ENCODE peak calls at places on chromosomes 13 and 19, in six cellular contexts. N is MM.1S; D is GM23248; K is effector memory CD4-positive, alpha-beta T cell; L is lower leg skin; I is right cardiac atrium. Q is an unnamed sample.

GRCh38 chr13:64672751-64673150 is 2557.4 kb downstream of the PCDH9 start:
- DNase-seq in N (no peak), D (no peak), K (no peak), L (no peak), I (no peak), Q (no peak)

GRCh38 chr13:45416521-45417125 is 1.6 kb downstream of the SLC25A30 start:
- DNase-seq in N (no peak), D (no peak), K (no peak), L (no peak), I (no peak), Q (no peak)

GRCh38 chr13:26558074-26558805 is 757 bp downstream of the WASF3 start:
- DNase-seq in N (no peak), D (peak), K (no peak), L (peak), I (peak), Q (peak)

GRCh38 chr13:40130871-40131636 is 475.6 kb downstream of the COG6 start:
- DNase-seq in N (no peak), D (peak), K (no peak), L (no peak), I (no peak), Q (no peak)

GRCh38 chr19:34480971-34481821 is at the start of gene WTIP:
- DNase-seq in N (no peak), D (peak), K (no peak), L (peak), I (peak), Q (peak)

GRCh38 chr13:66489586-66489985 is 740.5 kb downstream of the PCDH9 start:
- DNase-seq in N (no peak), D (no peak), K (no peak), L (no peak), I (no peak), Q (no peak)

GRCh38 chr13:35699805-35700204 is 223.3 kb upstream of the MAB21L1 start:
- DNase-seq in N (no peak), D (peak), K (no peak), L (peak), I (no peak), Q (no peak)

GRCh38 chr19:45607071-45608029 is 5.3 kb upstream of the GPR4 start:
- DNase-seq in N (no peak), D (peak), K (peak), L (peak), I (peak), Q (peak)

GRCh38 chr19:58097783-58098681 is at the start of gene ZSCAN18:
- DNase-seq in N (no peak), D (peak), K (peak), L (peak), I (peak), Q (peak)

GRCh38 chr13:89455741-89456140 is 1784.6 kb downstream of the SLITRK5 start:
- DNase-seq in N (no peak), D (no peak), K (no peak), L (no peak), I (no peak), Q (no peak)

GRCh38 chr13:100789968-100790367 is 115.4 kb upstream of the TMTC4 start:
- DNase-seq in N (peak), D (peak), K (no peak), L (no peak), I (no peak), Q (no peak)

GRCh38 chr19:3049089-3049488 is 13.2 kb downstream of the TLE5 start:
- DNase-seq in N (no peak), D (no peak), K (no peak), L (no peak), I (no peak), Q (no peak)

GRCh38 chr13:39483326-39483725 is 119.7 kb downstream of the LHFPL6 start:
- DNase-seq in N (no peak), D (peak), K (no peak), L (no peak), I (no peak), Q (no peak)

GRCh38 chr19:19911150-19911549 is 10.4 kb downstream of the ZNF93 start:
- DNase-seq in N (no peak), D (peak), K (no peak), L (no peak), I (no peak), Q (no peak)

GRCh38 chr19:41205995-41206394 is 13.0 kb downstream of the CYP2S1 start:
- DNase-seq in N (no peak), D (peak), K (no peak), L (no peak), I (no peak), Q (no peak)

GRCh38 chr19:30693179-30693578 is 321.0 kb downstream of the ZNF536 start:
- DNase-seq in N (no peak), D (no peak), K (no peak), L (no peak), I (no peak), Q (no peak)

GRCh38 chr13:102142473-102142826 is 259.4 kb downstream of the FGF14 start:
- DNase-seq in N (no peak), D (no peak), K (no peak), L (no peak), I (no peak), Q (no peak)

GRCh38 chr13:25489238-25489637 is 117.5 kb downstream of the ATP8A2 start:
- DNase-seq in N (no peak), D (peak), K (no peak), L (no peak), I (no peak), Q (no peak)

GRCh38 chr13:44280461-44280860 is 93.2 kb upstream of the SERP2 start:
- DNase-seq in N (no peak), D (peak), K (no peak), L (peak), I (no peak), Q (no peak)

GRCh38 chr13:90321281-90321931 is 1026.1 kb upstream of the MIR17HG start:
- DNase-seq in N (no peak), D (no peak), K (no peak), L (no peak), I (no peak), Q (no peak)

GRCh38 chr13:71865858-71866172 is 1.2 kb downstream of the DACH1 start:
- DNase-seq in N (no peak), D (no peak), K (no peak), L (no peak), I (no peak), Q (peak)
- H3K4me3 ChIP-seq in N (peak), D (peak), K (no peak), L (peak), I (peak), Q (peak)

GRCh38 chr13:51342706-51343105 is 3.2 kb downstream of the SERPINE3 start:
- DNase-seq in N (no peak), D (peak), K (no peak), L (no peak), I (no peak), Q (no peak)
- H3K4me3 ChIP-seq in N (no peak), D (no peak), K (no peak), L (no peak), I (no peak), Q (no peak)

GRCh38 chr19:53965091-53965490 is 2.4 kb downstream of the CACNG8 start:
- DNase-seq in N (no peak), D (no peak), K (no peak), L (no peak), I (no peak), Q (no peak)
- H3K4me3 ChIP-seq in N (peak), D (no peak), K (no peak), L (no peak), I (peak), Q (peak)

DNA sequence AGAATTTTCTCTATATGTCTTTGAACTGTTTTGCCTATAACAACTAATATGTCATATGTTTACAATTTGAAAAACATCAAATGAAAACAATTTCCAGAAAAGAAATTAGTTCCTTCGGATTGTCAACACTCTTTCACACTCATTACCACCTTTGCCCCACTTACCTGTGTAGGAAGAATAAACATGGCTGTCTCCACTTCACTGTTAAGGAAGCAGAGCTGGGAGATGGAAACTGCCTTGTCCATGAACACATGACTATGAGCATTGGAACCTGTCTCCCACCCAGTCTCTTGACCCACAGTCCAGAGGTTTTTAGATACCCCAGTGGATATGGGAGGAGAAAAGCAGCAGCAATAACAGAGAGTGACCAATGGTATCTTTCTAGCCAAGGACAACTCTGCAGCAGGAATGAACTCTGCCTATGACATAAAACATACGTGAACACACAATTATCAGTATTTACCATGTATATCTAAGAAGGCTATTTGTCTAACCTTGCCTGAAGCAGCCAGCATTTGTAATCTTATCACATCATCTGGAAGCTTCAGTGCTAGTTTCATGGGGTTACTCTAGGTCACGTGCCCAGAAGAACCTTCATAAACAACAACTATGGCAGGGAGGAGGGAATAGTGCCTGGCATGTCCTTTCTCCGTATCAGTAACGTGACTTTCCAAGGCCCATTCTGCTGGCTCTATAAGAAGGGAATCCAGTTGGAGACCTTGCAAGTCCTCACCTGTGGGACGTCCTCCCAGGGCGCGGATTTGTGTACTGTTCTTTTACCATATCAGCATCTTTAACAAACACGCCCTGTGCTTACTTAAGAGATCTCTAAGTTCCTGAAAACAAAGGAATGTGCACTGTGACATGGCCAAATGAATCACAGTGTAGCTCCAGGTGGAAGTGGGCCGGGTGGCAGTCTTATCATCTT is 221.7 kb upstream of the UBL3 start:
- DNase-seq in N (no peak), D (no peak), K (no peak), L (no peak), I (no peak), Q (no peak)
- H3K4me3 ChIP-seq in N (no peak), D (no peak), K (no peak), L (no peak), I (no peak), Q (no peak)

GRCh38 chr13:77698211-77699058 is 948 bp downstream of the SLAIN1 start:
- DNase-seq in N (peak), D (peak), K (peak), L (peak), I (peak), Q (peak)
- H3K4me3 ChIP-seq in N (peak), D (peak), K (peak), L (peak), I (peak), Q (peak)

DNA sequence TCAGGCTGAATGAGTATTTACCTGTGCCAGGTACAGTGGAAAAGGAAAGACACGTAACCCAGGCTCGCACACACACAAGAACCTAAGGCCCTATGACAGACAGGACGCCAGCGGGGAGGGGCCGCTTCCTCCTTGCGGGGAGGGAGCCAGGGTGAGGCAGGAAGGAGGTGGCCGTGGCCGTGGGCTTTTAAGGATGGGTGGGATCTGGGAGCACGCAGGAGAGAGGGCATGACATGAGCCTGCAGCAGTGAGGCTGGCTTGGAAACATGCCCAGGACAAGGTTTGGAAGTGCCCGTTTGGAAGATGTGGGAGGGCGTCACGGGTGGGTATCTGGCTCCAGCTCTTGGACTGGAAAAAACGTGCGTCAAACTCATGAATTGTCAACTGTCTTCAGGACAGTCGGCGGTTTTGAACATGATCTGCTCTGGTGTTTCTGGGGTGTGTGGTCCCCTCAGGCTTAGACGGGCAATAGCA is 20.1 kb downstream of the SH3GL1 start:
- DNase-seq in N (no peak), D (peak), K (peak), L (peak), I (peak), Q (peak)
- H3K4me3 ChIP-seq in N (no peak), D (no peak), K (peak), L (no peak), I (no peak), Q (peak)

DNA sequence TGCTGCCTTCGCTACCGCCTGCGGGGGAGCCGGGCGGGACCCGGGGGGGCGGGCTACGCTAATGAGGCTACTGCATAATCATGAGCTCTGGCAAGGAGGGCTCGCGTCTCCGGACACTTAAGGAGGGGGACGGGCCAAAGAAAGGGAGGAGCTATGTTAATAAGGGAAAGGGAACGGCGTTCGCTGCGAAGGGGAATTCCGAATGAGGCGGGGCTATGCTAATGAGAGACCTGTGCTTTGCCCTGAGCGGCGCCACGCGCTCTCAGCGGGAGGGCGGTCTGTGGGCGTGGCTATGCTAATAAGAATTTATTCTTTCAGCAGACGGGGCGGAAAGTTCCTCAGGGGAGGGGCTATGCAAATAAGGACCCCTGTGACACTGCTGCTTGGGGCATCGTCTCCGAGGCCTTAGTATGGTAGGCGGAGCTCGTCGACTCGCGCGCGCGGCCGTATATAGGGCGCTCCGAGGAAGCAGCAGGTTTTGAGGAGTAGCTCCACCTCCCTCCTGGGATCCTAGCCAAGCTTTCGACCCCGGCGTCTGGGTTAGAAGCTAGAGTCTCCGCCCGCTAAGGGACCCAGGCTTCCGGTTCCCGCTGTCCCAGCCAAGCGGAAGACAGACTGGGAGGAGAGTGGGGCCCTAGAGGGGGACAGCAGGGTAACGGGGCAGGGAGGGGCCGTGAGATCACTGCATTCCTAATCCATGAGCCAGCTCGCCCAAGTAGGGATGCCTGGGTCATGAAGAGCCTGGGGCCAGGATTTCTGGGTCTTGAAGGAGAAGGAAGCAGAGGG is at the start of gene RRAS:
- DNase-seq in N (peak), D (peak), K (peak), L (peak), I (peak), Q (peak)
- H3K4me3 ChIP-seq in N (peak), D (peak), K (peak), L (peak), I (peak), Q (peak)

DNA sequence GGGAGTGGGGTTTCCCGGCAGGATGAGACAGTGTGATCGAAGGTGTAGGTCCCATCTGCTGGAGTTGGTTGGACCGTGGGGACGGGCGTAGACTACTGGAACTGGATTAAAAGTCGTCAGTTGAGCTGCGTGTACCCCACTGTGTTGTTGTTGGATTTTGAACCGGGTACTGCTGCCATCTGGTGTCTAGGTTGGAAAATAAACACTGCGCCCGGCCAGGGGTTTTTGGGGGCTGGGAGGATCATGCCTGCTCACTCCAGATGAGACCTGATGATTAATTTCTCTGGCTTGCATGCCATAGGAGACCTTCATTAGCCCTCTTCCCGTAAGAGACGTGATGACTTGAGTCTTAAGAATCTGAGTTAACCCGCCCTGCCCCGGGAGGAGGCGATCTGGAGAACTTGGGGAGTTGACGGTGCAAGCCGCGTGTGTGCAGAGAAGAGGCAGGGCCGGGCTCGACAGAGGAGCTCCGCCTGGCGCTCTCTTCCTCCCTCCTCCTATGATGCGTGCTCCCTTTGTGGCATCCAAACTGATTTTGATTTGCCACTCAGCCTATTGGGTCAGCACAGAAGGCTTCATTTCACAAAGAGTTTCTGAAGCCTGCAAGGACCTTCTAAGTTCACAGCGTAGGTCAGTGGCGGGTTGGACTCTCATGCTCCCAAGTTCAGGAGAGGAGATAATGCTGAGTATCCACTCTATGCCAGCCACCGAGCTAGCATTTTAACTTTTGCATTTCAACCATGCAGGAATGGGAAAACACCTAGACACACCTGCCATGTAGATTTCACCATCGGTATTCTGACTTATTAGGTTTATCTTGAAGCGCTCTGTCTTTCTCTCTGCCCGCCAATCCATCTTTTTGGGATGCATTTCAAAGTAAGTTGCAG is 2.7 kb downstream of the UHRF1 start:
- DNase-seq in N (no peak), D (peak), K (peak), L (peak), I (peak), Q (peak)
- H3K4me3 ChIP-seq in N (no peak), D (peak), K (peak), L (no peak), I (no peak), Q (peak)

GRCh38 chr19:16223746-16224145 is 26.0 kb downstream of the AP1M1 start:
- DNase-seq in N (no peak), D (no peak), K (no peak), L (peak), I (no peak), Q (no peak)
- H3K4me3 ChIP-seq in N (no peak), D (no peak), K (no peak), L (no peak), I (no peak), Q (no peak)

DNA sequence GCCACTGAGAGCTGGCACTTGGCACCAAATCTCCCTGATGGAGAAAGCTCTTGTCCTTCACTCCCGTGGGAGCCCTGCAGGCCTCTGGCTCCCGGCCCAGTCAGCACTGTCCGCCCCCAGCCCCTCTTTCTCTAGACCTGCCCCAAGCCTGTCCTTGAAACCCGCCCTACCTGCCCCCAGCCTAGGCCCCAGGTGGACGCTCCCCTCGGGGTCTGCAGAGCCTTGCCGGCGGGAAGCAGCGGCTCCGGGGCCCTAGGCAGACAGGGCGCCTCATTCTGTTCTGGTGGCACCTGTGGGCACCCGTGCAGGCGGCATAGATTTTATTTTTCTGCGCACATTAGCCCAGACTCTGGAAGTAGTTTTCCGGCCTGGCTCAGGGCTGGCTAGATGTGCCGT is 17.6 kb downstream of the IL17D start:
- DNase-seq in N (no peak), D (no peak), K (no peak), L (no peak), I (no peak), Q (no peak)
- H3K4me3 ChIP-seq in N (no peak), D (no peak), K (no peak), L (no peak), I (no peak), Q (peak)